ENCODE peak calls at places on chromosomes 3 and 15, in ten cellular contexts. F, K, M, G, R, J, P, N, T and V are unnamed samples.
A peak's percentile ranks its signal among the peaks of the same experiment; 100 is the strongest.

GRCh38 chr3:138862924-138863775 is 28.4 kb upstream of the PIK3CB start:
- DNase-seq in F (peak; percentile 64), K (peak; percentile 14), M (no peak), G (peak; percentile 65), R (peak; percentile 56), J (peak; percentile 21), P (peak; percentile 70), N (peak; percentile 37), T (peak; percentile 76), V (peak; percentile 44)

GRCh38 chr15:57003418-57003817 is 85.0 kb downstream of the TCF12 start:
- DNase-seq in F (peak; percentile 46), K (no peak), M (no peak), G (peak; percentile 87), R (peak; percentile 81), J (no peak), P (peak; percentile 81), N (no peak), T (peak; percentile 93), V (peak; percentile 77)

GRCh38 chr3:134477938-134478337 is 7.8 kb downstream of the ANAPC13 start:
- DNase-seq in F (no peak), K (no peak), M (no peak), G (no peak), R (no peak), J (no peak), P (no peak), N (no peak), T (no peak), V (peak; percentile 74)

GRCh38 chr3:70829101-70829500 is 516.7 kb upstream of the MDFIC2 start:
- DNase-seq in F (peak; percentile 96), K (peak; percentile 29), M (no peak), G (peak; percentile 92), R (peak; percentile 69), J (peak; percentile 26), P (peak; percentile 84), N (no peak), T (peak; percentile 88), V (peak; percentile 74)

GRCh38 chr15:61151791-61152190 is 77.3 kb downstream of the RORA start:
- DNase-seq in F (no peak), K (no peak), M (no peak), G (no peak), R (no peak), J (no peak), P (no peak), N (no peak), T (no peak), V (no peak)

GRCh38 chr15:82862886-82863285 is 53.5 kb downstream of the WHAMM start:
- DNase-seq in F (no peak), K (no peak), M (no peak), G (no peak), R (no peak), J (no peak), P (no peak), N (no peak), T (no peak), V (no peak)

GRCh38 chr3:131694351-131694750 is 191.6 kb upstream of the MRPL3 start:
- DNase-seq in F (no peak), K (no peak), M (no peak), G (no peak), R (no peak), J (no peak), P (no peak), N (no peak), T (no peak), V (peak; percentile 73)

GRCh38 chr3:34106879-34107278 is 308.4 kb downstream of the PDCD6IP start:
- DNase-seq in F (no peak), K (no peak), M (no peak), G (peak; percentile 40), R (no peak), J (no peak), P (peak; percentile 20), N (no peak), T (no peak), V (no peak)

GRCh38 chr3:44894485-44894884 is 20.1 kb downstream of the TGM4 start:
- DNase-seq in F (peak; percentile 10), K (no peak), M (no peak), G (no peak), R (no peak), J (no peak), P (no peak), N (no peak), T (peak; percentile 24), V (peak; percentile 55)

GRCh38 chr3:36874351-36874874 is 70.4 kb downstream of the TRANK1 start:
- DNase-seq in F (no peak), K (no peak), M (no peak), G (no peak), R (no peak), J (no peak), P (peak; percentile 9), N (no peak), T (no peak), V (peak; percentile 1)

GRCh38 chr15:42920281-42921048 is at the start of gene TTBK2:
- DNase-seq in F (peak; percentile 99), K (peak; percentile 99), M (peak; percentile 99), G (peak; percentile 98), R (peak; percentile 99), J (peak; percentile 99), P (peak; percentile 99), N (peak; percentile 97), T (peak; percentile 99), V (peak; percentile 99)
- TF ChIP-seq CTCF in F (peak; percentile 17), K (peak; percentile 18), M (peak; percentile 43), G (no peak), R (no peak), J (no peak), P (no peak), N (no peak), T (peak; percentile 20), V (no peak)

DNA sequence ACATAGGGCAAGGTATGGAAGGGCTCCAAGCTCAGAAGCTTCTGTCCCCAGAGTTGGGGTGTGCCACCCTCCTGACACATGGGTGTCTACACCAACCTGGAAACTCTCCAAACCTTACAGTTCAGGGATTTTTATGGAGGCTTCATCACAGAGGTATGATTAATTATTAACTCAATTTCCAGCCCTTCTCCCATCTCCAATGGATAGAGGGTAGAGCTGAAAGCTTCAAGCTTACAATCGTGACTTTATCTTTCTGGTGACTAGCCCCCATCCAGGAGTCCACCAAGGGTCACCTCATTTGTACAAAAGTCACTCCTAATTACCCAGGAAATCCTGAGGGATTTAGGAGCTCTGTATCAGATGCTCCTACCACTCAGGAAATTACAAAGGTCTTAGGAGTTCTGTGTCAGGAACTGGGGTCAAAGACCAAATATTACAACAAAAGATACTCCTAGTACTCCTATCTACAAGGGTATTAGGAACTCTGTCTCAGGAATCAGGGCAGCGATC is 62.7 kb downstream of the TFDP2 start:
- DNase-seq in F (no peak), K (no peak), M (no peak), G (no peak), R (no peak), J (no peak), P (no peak), N (no peak), T (no peak), V (no peak)
- H3K4me3 ChIP-seq in F (no peak overlapping the region), K (no peak overlapping the region), M (no peak overlapping the region), G (no peak overlapping the region), R (no peak overlapping the region), J (no peak overlapping the region), P (no peak overlapping the region), N (no peak overlapping the region), T (no peak overlapping the region), V (no peak overlapping the region)

GRCh38 chr3:126485956-126486884 is 10.5 kb upstream of the ZXDC start:
- DNase-seq in F (no peak), K (peak; percentile 14), M (peak; percentile 29), G (no peak), R (no peak), J (no peak), P (no peak), N (no peak), T (no peak), V (no peak)

GRCh38 chr3:126488886-126489569 is 13.3 kb upstream of the ZXDC start:
- DNase-seq in F (no peak), K (no peak), M (peak; percentile 47), G (no peak), R (no peak), J (no peak), P (no peak), N (no peak), T (no peak), V (no peak)

GRCh38 chr3:126487151-126487771 is 11.6 kb upstream of the ZXDC start:
- DNase-seq in F (no peak), K (peak; percentile 36), M (peak; percentile 64), G (no peak), R (no peak), J (no peak), P (no peak), N (no peak), T (no peak), V (peak; percentile 12)

GRCh38 chr3:126490619-126491018 is 14.9 kb upstream of the ZXDC start:
- DNase-seq in F (no peak), K (no peak), M (peak; percentile 9), G (no peak), R (no peak), J (no peak), P (no peak), N (no peak), T (no peak), V (no peak)

GRCh38 chr3:126488205-126488604 is 12.5 kb upstream of the ZXDC start:
- DNase-seq in F (no peak), K (no peak), M (peak; percentile 48), G (no peak), R (no peak), J (no peak), P (no peak), N (no peak), T (no peak), V (no peak)
- TF ChIP-seq CTCF in F (no peak), K (no peak), M (no peak), G (no peak), R (no peak), J (no peak), P (no peak), N (no peak), T (no peak), V (no peak)

GRCh38 chr3:152301745-152302181 is 33.0 kb downstream of the MBNL1 start:
- DNase-seq in F (no peak), K (no peak), M (no peak), G (no peak), R (no peak), J (no peak), P (no peak), N (no peak), T (no peak), V (peak; percentile 63)
- H3K4me3 ChIP-seq in F (peak overlapping the region; percentile 22), K (peak overlapping the region; percentile 4), M (no peak overlapping the region), G (no peak overlapping the region), R (no peak overlapping the region), J (peak overlapping the region; percentile 39), P (no peak overlapping the region), N (peak overlapping the region; percentile 25), T (no peak overlapping the region), V (peak overlapping the region; percentile 54)